ENCODE peak calls at places on chromosomes 12 and 14, in eight cellular contexts. Y, I, P, V, O, K, L and B are unnamed samples. For H3K4me1, the result is how much of the 10 kb centered on the place peaks cover.

GRCh38 chr12:25135531-25136154 is 59.3 kb downstream of the DNAI7 start:
- DNase-seq in Y (no peak), I (no peak), P (no peak), V (peak), O (no peak), K (peak), L (peak), B (no peak)

GRCh38 chr14:48735607-48736006 is 850.6 kb downstream of the RPS29 start:
- DNase-seq in Y (no peak), I (no peak), P (no peak), V (no peak), O (no peak), K (no peak), L (no peak), B (no peak)

GRCh38 chr14:74599946-74600345 is 12.1 kb downstream of the LTBP2 start:
- DNase-seq in Y (no peak), I (no peak), P (no peak), V (no peak), O (no peak), K (no peak), L (no peak), B (no peak)

GRCh38 chr14:24032727-24033418 is 18.9 kb upstream of the CARMIL3 start:
- DNase-seq in Y (no peak), I (no peak), P (no peak), V (no peak), O (no peak), K (no peak), L (no peak), B (no peak)

GRCh38 chr12:113174461-113175384 is 10.6 kb downstream of the DDX54 start:
- DNase-seq in Y (peak), I (peak), P (no peak), V (peak), O (peak), K (no peak), L (peak), B (peak)

GRCh38 chr14:101975231-101975630 is 10.9 kb downstream of the DYNC1H1 start:
- DNase-seq in Y (no peak), I (no peak), P (no peak), V (no peak), O (no peak), K (no peak), L (no peak), B (no peak)

GRCh38 chr14:31216359-31216758 is 8.8 kb upstream of the HECTD1 start:
- DNase-seq in Y (no peak), I (no peak), P (no peak), V (no peak), O (no peak), K (no peak), L (no peak), B (no peak)

GRCh38 chr14:102722646-102723045 is 54.6 kb upstream of the TRAF3 start:
- DNase-seq in Y (no peak), I (no peak), P (no peak), V (no peak), O (no peak), K (no peak), L (no peak), B (no peak)

GRCh38 chr14:100975668-100976067 is 72.1 kb upstream of the RTL1 start:
- DNase-seq in Y (no peak), I (no peak), P (no peak), V (no peak), O (no peak), K (no peak), L (no peak), B (no peak)

GRCh38 chr12:51976376-51977160 is 25.1 kb downstream of the ACVR1B start:
- DNase-seq in Y (no peak), I (no peak), P (no peak), V (no peak), O (no peak), K (no peak), L (no peak), B (no peak)

GRCh38 chr14:68384881-68385280 is 408.0 kb downstream of the ZFP36L1 start:
- DNase-seq in Y (no peak), I (no peak), P (no peak), V (no peak), O (no peak), K (no peak), L (no peak), B (no peak)
- H3K4me1 ChIP-seq in Y (under half), I (under half), P (under half), V (under half), O (under half), K (under half), L (under half), B (under half)

GRCh38 chr12:95995238-95996031 is 709 bp downstream of the HAL start:
- DNase-seq in Y (no peak), I (peak), P (no peak), V (no peak), O (no peak), K (no peak), L (no peak), B (no peak)

GRCh38 chr12:95997911-95998510 is 1.9 kb upstream of the HAL start:
- DNase-seq in Y (no peak), I (no peak), P (no peak), V (no peak), O (no peak), K (no peak), L (no peak), B (no peak)

GRCh38 chr12:95994476-95994875 is 1.7 kb downstream of the HAL start:
- DNase-seq in Y (no peak), I (no peak), P (no peak), V (no peak), O (no peak), K (no peak), L (no peak), B (no peak)

GRCh38 chr12:95997276-95997675 is 1.1 kb upstream of the HAL start:
- DNase-seq in Y (no peak), I (no peak), P (no peak), V (no peak), O (no peak), K (no peak), L (no peak), B (no peak)

DNA sequence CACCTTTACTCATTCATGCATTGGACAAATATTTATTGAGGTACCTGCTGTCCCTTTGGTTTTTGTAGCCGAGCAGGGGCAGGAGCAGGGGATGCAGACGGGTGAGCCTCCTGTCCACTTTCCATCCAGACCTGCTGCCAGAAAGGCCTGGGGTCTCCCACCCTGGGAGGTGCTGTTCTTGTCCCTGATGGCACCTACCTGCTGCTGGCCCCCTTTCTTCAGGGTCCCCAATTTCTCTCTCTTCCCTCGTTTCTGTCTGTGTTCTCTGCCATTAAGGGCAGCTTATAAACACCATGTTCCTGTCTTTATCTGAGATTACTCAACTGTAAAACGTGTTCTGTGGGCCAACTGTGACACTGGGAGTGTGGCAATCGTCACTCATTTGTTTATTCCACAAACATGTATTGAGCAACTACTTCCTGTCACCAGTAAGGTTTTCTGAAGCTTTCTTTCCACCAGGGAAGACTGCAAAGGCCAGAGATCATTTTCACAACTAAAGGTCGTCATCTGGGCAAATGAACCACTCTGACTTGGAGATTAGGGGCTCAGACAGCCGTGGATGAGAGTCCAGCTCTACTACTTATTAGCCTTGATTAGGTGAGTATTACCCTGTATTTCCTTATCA is at the start of gene HAL:
- DNase-seq in Y (no peak), I (peak), P (no peak), V (no peak), O (no peak), K (no peak), L (no peak), B (no peak)
- H3K4me3 ChIP-seq in Y (no peak), I (no peak), P (no peak), V (no peak), O (no peak), K (no peak), L (no peak), B (no peak)

GRCh38 chr12:3225154-3225795 is 148.1 kb downstream of the TSPAN9 start:
- DNase-seq in Y (no peak), I (no peak), P (no peak), V (no peak), O (no peak), K (no peak), L (no peak), B (no peak)
- H3K4me1 ChIP-seq in Y (under half), I (under half), P (under half), V (under half), O (under half), K (under half), L (under half), B (half or more)

GRCh38 chr14:54312166-54312801 is 84.5 kb upstream of the CDKN3 start:
- DNase-seq in Y (no peak), I (no peak), P (no peak), V (peak), O (no peak), K (peak), L (no peak), B (no peak)
- H3K4me3 ChIP-seq in Y (no peak), I (no peak), P (no peak), V (no peak), O (no peak), K (peak), L (no peak), B (no peak)